ENCODE peak calls at places on chromosomes 2 and 18, in seven cellular contexts. One of them, this sample, is unnamed.

GRCh38 chr2:60925994-60926750 is 44.8 kb downstream of the REL start:
- DNase-seq in upper lobe of right lung: no peak
- DNase-seq in right cardiac atrium: no peak
- DNase-seq in GM23338: peak; percentile 28
- DNase-seq in esophagus muscularis mucosa: no peak
- DNase-seq in suprapubic skin: no peak
- DNase-seq in IMR-90: peak; percentile 79
- DNase-seq in this sample: no peak

GRCh38 chr2:44767691-44768090 is 173.8 kb upstream of the SIX3 start:
- DNase-seq in esophagus muscularis mucosa: no peak
- DNase-seq in upper lobe of right lung: no peak
- DNase-seq in GM23338: peak; percentile 30
- DNase-seq in suprapubic skin: no peak
- DNase-seq in right cardiac atrium: no peak
- DNase-seq in IMR-90: no peak
- DNase-seq in this sample: no peak

GRCh38 chr2:47568164-47568861 is 165.4 kb downstream of the MSH2 start:
- DNase-seq in right cardiac atrium: no peak
- DNase-seq in upper lobe of right lung: no peak
- DNase-seq in GM23338: no peak
- DNase-seq in suprapubic skin: no peak
- DNase-seq in IMR-90: no peak
- DNase-seq in esophagus muscularis mucosa: no peak
- DNase-seq in this sample: no peak

GRCh38 chr2:219475697-219476604 is 22.7 kb upstream of the GMPPA start:
- DNase-seq in upper lobe of right lung: peak; percentile 86
- DNase-seq in GM23338: peak; percentile 90
- DNase-seq in suprapubic skin: no peak
- DNase-seq in IMR-90: peak; percentile 45
- DNase-seq in right cardiac atrium: peak; percentile 88
- DNase-seq in esophagus muscularis mucosa: no peak
- DNase-seq in this sample: peak; percentile 66

GRCh38 chr2:105455488-105455991 is 56.7 kb upstream of the FHL2 start:
- DNase-seq in right cardiac atrium: no peak
- DNase-seq in upper lobe of right lung: no peak
- DNase-seq in GM23338: no peak
- DNase-seq in suprapubic skin: no peak
- DNase-seq in esophagus muscularis mucosa: no peak
- DNase-seq in IMR-90: peak; percentile 92
- DNase-seq in this sample: peak; percentile 67

GRCh38 chr2:54483426-54483825 is 27.3 kb downstream of the SPTBN1 start:
- DNase-seq in GM23338: no peak
- DNase-seq in suprapubic skin: no peak
- DNase-seq in upper lobe of right lung: no peak
- DNase-seq in IMR-90: no peak
- DNase-seq in right cardiac atrium: no peak
- DNase-seq in esophagus muscularis mucosa: no peak
- DNase-seq in this sample: no peak

GRCh38 chr2:234804704-234805103 is 147.1 kb upstream of the SH3BP4 start:
- DNase-seq in GM23338: no peak
- DNase-seq in upper lobe of right lung: no peak
- DNase-seq in suprapubic skin: no peak
- DNase-seq in IMR-90: no peak
- DNase-seq in right cardiac atrium: no peak
- DNase-seq in esophagus muscularis mucosa: no peak
- DNase-seq in this sample: no peak

GRCh38 chr2:219689676-219690628 is 62.5 kb downstream of the SLC4A3 start:
- DNase-seq in suprapubic skin: no peak
- DNase-seq in esophagus muscularis mucosa: no peak
- DNase-seq in IMR-90: peak; percentile 74
- DNase-seq in GM23338: peak; percentile 67
- DNase-seq in right cardiac atrium: no peak
- DNase-seq in upper lobe of right lung: no peak
- DNase-seq in this sample: no peak

GRCh38 chr2:160970052-160970846 is 190.0 kb upstream of the TANK start:
- DNase-seq in GM23338: peak; percentile 95
- DNase-seq in IMR-90: peak; percentile 82
- DNase-seq in right cardiac atrium: peak; percentile 65
- DNase-seq in suprapubic skin: no peak
- DNase-seq in esophagus muscularis mucosa: no peak
- DNase-seq in upper lobe of right lung: no peak
- DNase-seq in this sample: no peak

GRCh38 chr2:72325592-72326422 is 178.1 kb upstream of the CYP26B1 start:
- DNase-seq in GM23338: peak; percentile 60
- DNase-seq in IMR-90: peak; percentile 1
- DNase-seq in suprapubic skin: no peak
- DNase-seq in upper lobe of right lung: no peak
- DNase-seq in esophagus muscularis mucosa: no peak
- DNase-seq in right cardiac atrium: peak; percentile 60
- DNase-seq in this sample: no peak

GRCh38 chr2:48488545-48488944 is 41.4 kb upstream of the STON1 start:
- DNase-seq in upper lobe of right lung: no peak
- DNase-seq in esophagus muscularis mucosa: no peak
- DNase-seq in right cardiac atrium: no peak
- DNase-seq in GM23338: no peak
- DNase-seq in IMR-90: no peak
- DNase-seq in suprapubic skin: no peak
- DNase-seq in this sample: no peak

GRCh38 chr2:55530539-55531081 is 11.1 kb downstream of the CFAP36 start:
- DNase-seq in suprapubic skin: no peak
- DNase-seq in upper lobe of right lung: no peak
- DNase-seq in right cardiac atrium: no peak
- DNase-seq in GM23338: no peak
- DNase-seq in esophagus muscularis mucosa: no peak
- DNase-seq in IMR-90: no peak
- DNase-seq in this sample: no peak

GRCh38 chr2:102302458-102302857 is 8.9 kb upstream of the IL1RL1 start:
- DNase-seq in IMR-90: no peak
- DNase-seq in GM23338: no peak
- DNase-seq in upper lobe of right lung: no peak
- DNase-seq in right cardiac atrium: no peak
- DNase-seq in esophagus muscularis mucosa: no peak
- DNase-seq in suprapubic skin: no peak
- DNase-seq in this sample: no peak

GRCh38 chr2:102915128-102915527 is 153.3 kb downstream of the TMEM182 start:
- DNase-seq in esophagus muscularis mucosa: no peak
- DNase-seq in suprapubic skin: no peak
- DNase-seq in IMR-90: peak; percentile 45
- DNase-seq in right cardiac atrium: no peak
- DNase-seq in upper lobe of right lung: no peak
- DNase-seq in GM23338: no peak
- DNase-seq in this sample: no peak

GRCh38 chr18:22422909-22423548 is 5.3 kb upstream of the CTAGE1 start:
- DNase-seq in IMR-90: peak; percentile 87
- DNase-seq in esophagus muscularis mucosa: no peak
- DNase-seq in GM23338: no peak
- DNase-seq in upper lobe of right lung: peak; percentile 69
- DNase-seq in suprapubic skin: no peak
- DNase-seq in right cardiac atrium: peak; percentile 85
- DNase-seq in this sample: no peak

DNA sequence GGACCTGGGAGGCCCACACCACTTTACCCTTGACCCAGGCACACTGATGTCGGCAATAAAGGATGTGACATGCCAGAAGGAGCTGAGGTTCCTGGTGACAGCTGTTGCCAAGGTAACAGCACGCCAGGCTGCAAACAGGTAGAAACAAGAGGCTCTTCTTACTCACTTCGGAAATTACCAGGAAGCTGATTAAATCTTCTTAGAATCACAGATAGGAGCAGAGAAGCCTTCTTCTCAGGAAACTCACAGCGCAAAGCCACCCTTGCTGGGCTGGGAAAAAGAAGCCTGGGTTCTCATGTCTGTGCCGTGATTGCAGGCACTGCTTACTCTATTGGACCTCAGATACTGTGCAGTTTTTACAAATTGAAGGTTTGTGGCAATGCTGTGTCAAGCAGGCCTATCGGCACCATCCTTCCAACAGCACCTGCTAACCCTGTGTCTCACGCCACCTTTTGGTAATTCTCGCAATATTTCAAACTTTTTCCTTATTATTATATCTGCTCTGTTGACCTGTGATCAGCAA is 61.0 kb upstream of the TAF1B start:
- DNase-seq in GM23338: no peak
- DNase-seq in esophagus muscularis mucosa: no peak
- DNase-seq in suprapubic skin: no peak
- DNase-seq in IMR-90: no peak
- DNase-seq in right cardiac atrium: peak; percentile 49
- DNase-seq in upper lobe of right lung: peak; percentile 61
- DNase-seq in this sample: no peak
- H3K4me3 ChIP-seq in GM23338: no peak overlapping the region
- H3K4me3 ChIP-seq in esophagus muscularis mucosa: no peak overlapping the region
- H3K4me3 ChIP-seq in suprapubic skin: no peak overlapping the region
- H3K4me3 ChIP-seq in IMR-90: no peak overlapping the region
- H3K4me3 ChIP-seq in right cardiac atrium: no peak overlapping the region
- H3K4me3 ChIP-seq in upper lobe of right lung: no peak overlapping the region
- H3K4me3 ChIP-seq in this sample: no peak overlapping the region

GRCh38 chr2:222878877-222879601 is 18.2 kb downstream of the ACSL3 start:
- DNase-seq in IMR-90: peak; percentile 84
- DNase-seq in suprapubic skin: no peak
- DNase-seq in esophagus muscularis mucosa: no peak
- DNase-seq in right cardiac atrium: no peak
- DNase-seq in upper lobe of right lung: no peak
- DNase-seq in GM23338: no peak
- DNase-seq in this sample: no peak
- H3K27ac ChIP-seq in IMR-90: no peak overlapping the region
- H3K27ac ChIP-seq in suprapubic skin: no peak overlapping the region
- H3K27ac ChIP-seq in esophagus muscularis mucosa: no peak overlapping the region
- H3K27ac ChIP-seq in right cardiac atrium: no peak overlapping the region
- H3K27ac ChIP-seq in upper lobe of right lung: no peak overlapping the region
- H3K27ac ChIP-seq in GM23338: no peak overlapping the region
- H3K27ac ChIP-seq in this sample: peak overlapping the region; percentile 58

GRCh38 chr2:176098366-176099158 is 1.0 kb upstream of the HOXD12 start:
- DNase-seq in IMR-90: no peak
- DNase-seq in right cardiac atrium: no peak
- DNase-seq in esophagus muscularis mucosa: no peak
- DNase-seq in suprapubic skin: peak; percentile 58
- DNase-seq in upper lobe of right lung: peak; percentile 62
- DNase-seq in GM23338: peak; percentile 66
- DNase-seq in this sample: no peak
- H3K4me3 ChIP-seq in IMR-90: no peak overlapping the region
- H3K4me3 ChIP-seq in right cardiac atrium: no peak overlapping the region
- H3K4me3 ChIP-seq in esophagus muscularis mucosa: no peak overlapping the region
- H3K4me3 ChIP-seq in suprapubic skin: no peak overlapping the region
- H3K4me3 ChIP-seq in upper lobe of right lung: no peak overlapping the region
- H3K4me3 ChIP-seq in GM23338: peak overlapping the region; percentile 46
- H3K4me3 ChIP-seq in this sample: no peak overlapping the region

GRCh38 chr2:108787209-108787558 is 613 bp downstream of the CCDC138 start:
- DNase-seq in GM23338: no peak
- DNase-seq in IMR-90: no peak
- DNase-seq in right cardiac atrium: no peak
- DNase-seq in esophagus muscularis mucosa: no peak
- DNase-seq in upper lobe of right lung: no peak
- DNase-seq in suprapubic skin: no peak
- DNase-seq in this sample: no peak
- H3K27ac ChIP-seq in GM23338: peak overlapping the region; percentile 74
- H3K27ac ChIP-seq in IMR-90: peak overlapping the region; percentile 30
- H3K27ac ChIP-seq in right cardiac atrium: no peak overlapping the region
- H3K27ac ChIP-seq in esophagus muscularis mucosa: peak overlapping the region; percentile 76
- H3K27ac ChIP-seq in upper lobe of right lung: peak overlapping the region; percentile 58
- H3K27ac ChIP-seq in suprapubic skin: no peak overlapping the region
- H3K27ac ChIP-seq in this sample: peak overlapping the region; percentile 67

GRCh38 chr2:175568109-175568730 is 386.7 kb upstream of the ATP5MC3 start:
- DNase-seq in suprapubic skin: no peak
- DNase-seq in upper lobe of right lung: no peak
- DNase-seq in IMR-90: no peak
- DNase-seq in GM23338: no peak
- DNase-seq in esophagus muscularis mucosa: peak; percentile 85
- DNase-seq in right cardiac atrium: no peak
- DNase-seq in this sample: no peak
- H3K4me3 ChIP-seq in suprapubic skin: no peak overlapping the region
- H3K4me3 ChIP-seq in upper lobe of right lung: no peak overlapping the region
- H3K4me3 ChIP-seq in IMR-90: no peak overlapping the region
- H3K4me3 ChIP-seq in GM23338: no peak overlapping the region
- H3K4me3 ChIP-seq in esophagus muscularis mucosa: no peak overlapping the region
- H3K4me3 ChIP-seq in right cardiac atrium: peak overlapping the region; percentile 21
- H3K4me3 ChIP-seq in this sample: no peak overlapping the region

GRCh38 chr2:173187911-173188788 is 112.5 kb downstream of the MAP3K20 start:
- DNase-seq in IMR-90: peak; percentile 82
- DNase-seq in esophagus muscularis mucosa: no peak
- DNase-seq in suprapubic skin: no peak
- DNase-seq in GM23338: no peak
- DNase-seq in right cardiac atrium: no peak
- DNase-seq in upper lobe of right lung: no peak
- DNase-seq in this sample: no peak

GRCh38 chr2:173192071-173192470 is 116.4 kb downstream of the MAP3K20 start:
- DNase-seq in right cardiac atrium: no peak
- DNase-seq in suprapubic skin: no peak
- DNase-seq in esophagus muscularis mucosa: no peak
- DNase-seq in GM23338: peak; percentile 40
- DNase-seq in IMR-90: no peak
- DNase-seq in upper lobe of right lung: no peak
- DNase-seq in this sample: no peak

GRCh38 chr2:173193925-173194324 is 118.3 kb downstream of the MAP3K20 start:
- DNase-seq in right cardiac atrium: no peak
- DNase-seq in suprapubic skin: no peak
- DNase-seq in upper lobe of right lung: no peak
- DNase-seq in IMR-90: peak; percentile 53
- DNase-seq in esophagus muscularis mucosa: no peak
- DNase-seq in GM23338: peak; percentile 41
- DNase-seq in this sample: no peak

GRCh38 chr2:173195100-173195499 is 119.5 kb downstream of the MAP3K20 start:
- DNase-seq in IMR-90: no peak
- DNase-seq in right cardiac atrium: no peak
- DNase-seq in upper lobe of right lung: no peak
- DNase-seq in esophagus muscularis mucosa: no peak
- DNase-seq in GM23338: peak; percentile 47
- DNase-seq in suprapubic skin: no peak
- DNase-seq in this sample: no peak

DNA sequence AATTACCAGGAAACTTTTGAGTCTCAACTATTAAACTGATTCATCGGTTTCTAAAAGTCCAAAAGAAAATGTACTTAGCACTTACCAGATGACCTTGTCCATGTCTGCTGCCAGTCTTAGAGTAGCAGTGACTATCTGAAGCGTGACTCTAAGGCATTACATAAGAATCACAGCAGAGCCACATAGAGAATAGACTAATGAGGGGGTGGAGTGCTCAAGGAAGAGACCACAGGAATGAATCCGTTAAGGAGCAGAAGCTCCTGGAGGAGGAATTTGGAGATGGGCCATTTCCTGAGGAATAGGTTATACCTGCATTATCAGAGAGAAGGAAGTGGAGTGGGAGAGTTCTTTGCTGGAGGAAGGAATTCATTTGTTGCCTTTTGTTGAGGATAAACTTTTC is 116.0 kb downstream of the MAP3K20 start:
- DNase-seq in suprapubic skin: no peak
- DNase-seq in GM23338: peak; percentile 81
- DNase-seq in upper lobe of right lung: no peak
- DNase-seq in esophagus muscularis mucosa: no peak
- DNase-seq in right cardiac atrium: no peak
- DNase-seq in IMR-90: peak; percentile 55
- DNase-seq in this sample: no peak
- H3K27ac ChIP-seq in suprapubic skin: no peak overlapping the region
- H3K27ac ChIP-seq in GM23338: peak overlapping the region; percentile 83
- H3K27ac ChIP-seq in upper lobe of right lung: no peak overlapping the region
- H3K27ac ChIP-seq in esophagus muscularis mucosa: peak overlapping the region; percentile 71
- H3K27ac ChIP-seq in right cardiac atrium: no peak overlapping the region
- H3K27ac ChIP-seq in IMR-90: no peak overlapping the region
- H3K27ac ChIP-seq in this sample: peak overlapping the region; percentile 63